ENCODE peak calls at places on chromosomes 4 and X, in six cellular contexts. U is SJSA1; J is HL-60; V is CD4-positive, alpha-beta T cell; P is stimulated activated CD8-positive, alpha-beta memory T cell treated with anti-CD3 and anti-CD28 coated beads, Interleukin-7, amount 100 ng/mL, for 1 hour; X is stromal cell of bone marrow. O is an unnamed sample.

GRCh38 chr4:182748949-182749348 is 168.2 kb downstream of the DCTD start:
- DNase-seq in V (no peak), P (no peak), J (no peak), X (no peak), U (no peak), O (no peak)

GRCh38 chr4:23876418-23877089 is 13.3 kb downstream of the PPARGC1A start:
- DNase-seq in X (no peak), P (no peak), V (no peak), U (no peak), J (no peak), O (no peak)

GRCh38 chr4:113673450-113673849 is 88.1 kb downstream of the CAMK2D start:
- DNase-seq in X (no peak), P (no peak), J (no peak), U (no peak), V (no peak), O (no peak)

GRCh38 chrX:150062292-150063137 is 124.2 kb upstream of the EOLA2 start:
- DNase-seq in J (no peak), V (no peak), P (no peak), U (peak), X (peak), O (no peak)

GRCh38 chrX:9310596-9310995 is 154.3 kb upstream of the TBL1X start:
- DNase-seq in P (no peak), X (no peak), U (peak), V (no peak), J (no peak), O (no peak)

GRCh38 chr4:76430519-76431388 is 4.3 kb upstream of the SHROOM3 start:
- DNase-seq in V (no peak), P (no peak), U (no peak), J (no peak), X (peak), O (no peak)

GRCh38 chr4:2487632-2488031 is 18.7 kb downstream of the RNF4 start:
- DNase-seq in V (no peak), J (no peak), P (no peak), X (no peak), U (no peak), O (no peak)

GRCh38 chrX:39855748-39856129 is 242.0 kb downstream of the BCOR start:
- DNase-seq in J (peak), X (no peak), V (peak), P (peak), U (peak), O (no peak)

GRCh38 chr4:147409350-147409749 is 71.5 kb upstream of the EDNRA start:
- DNase-seq in J (no peak), X (no peak), P (no peak), U (no peak), V (no peak), O (no peak)

GRCh38 chrX:153640045-153640686 is 6.8 kb upstream of the DUSP9 start:
- DNase-seq in V (no peak), X (no peak), P (no peak), J (no peak), U (no peak), O (no peak)

GRCh38 chr4:144579411-144580020 is 66.4 kb upstream of the HHIP start:
- DNase-seq in X (no peak), V (no peak), J (no peak), P (no peak), U (no peak), O (no peak)

GRCh38 chr4:73721901-73722300 is 18.5 kb upstream of the CXCL8 start:
- DNase-seq in U (no peak), J (no peak), P (no peak), V (no peak), X (peak), O (no peak)

GRCh38 chrX:95907081-95907480 is 777.6 kb upstream of the DIAPH2 start:
- DNase-seq in X (no peak), V (no peak), U (no peak), P (no peak), J (no peak), O (no peak)

GRCh38 chr4:6602289-6602688 is 27.3 kb downstream of the MAN2B2 start:
- DNase-seq in X (no peak), J (no peak), U (no peak), V (no peak), P (no peak), O (no peak)

GRCh38 chrX:44431206-44431605 is 87.7 kb upstream of the EFHC2 start:
- DNase-seq in J (no peak), P (no peak), X (peak), U (no peak), V (no peak), O (no peak)

GRCh38 chr4:39976945-39977488 is 694 bp downstream of the PDS5A start:
- DNase-seq in X (no peak), U (peak), V (no peak), P (peak), J (peak), O (peak)

GRCh38 chr4:80011636-80012236 is 61.3 kb downstream of the ANTXR2 start:
- DNase-seq in X (peak), V (no peak), P (no peak), J (no peak), U (no peak), O (no peak)

GRCh38 chr4:145093638-145094037 is 4.4 kb downstream of the ANAPC10 start:
- DNase-seq in P (no peak), V (no peak), J (no peak), X (no peak), U (no peak), O (no peak)

GRCh38 chr4:14018191-14018853 is 390.8 kb upstream of the BOD1L1 start:
- DNase-seq in X (no peak), V (no peak), J (no peak), U (no peak), P (no peak), O (no peak)

GRCh38 chr4:125085-125820 is 952 bp downstream of the ZNF718 start:
- DNase-seq in J (peak), V (peak), U (no peak), P (no peak), X (peak), O (peak)

GRCh38 chr4:71406459-71406963 is 67.7 kb downstream of the SLC4A4 start:
- DNase-seq in J (no peak), P (no peak), X (peak), V (no peak), U (no peak), O (no peak)

GRCh38 chr4:123616970-123617392 is 220.4 kb downstream of the SPRY1 start:
- DNase-seq in V (peak), U (no peak), X (peak), J (peak), P (no peak), O (no peak)

GRCh38 chr4:80309301-80310004 is 26.1 kb upstream of the CFAP299 start:
- DNase-seq in V (no peak), P (no peak), J (no peak), X (peak), U (peak), O (no peak)

GRCh38 chr4:153227501-153227900 is 23.3 kb downstream of the TRIM2 start:
- DNase-seq in J (no peak), X (no peak), U (no peak), P (no peak), V (no peak), O (no peak)

GRCh38 chr4:166422475-166422874 is 549.4 kb downstream of the TLL1 start:
- DNase-seq in P (no peak), J (no peak), V (no peak), U (no peak), X (peak), O (no peak)

O was measured in T1000.